ENCODE peak calls at places on chromosomes 5 and 9, in six cellular contexts. X is CD8-positive, alpha-beta T cell; N is tibial nerve; H is cardiac muscle cell; Y is prostate gland; Q is astrocyte of the spinal cord. L is an unnamed sample.

GRCh38 chr9:21326526-21327139 is 8.6 kb downstream of the KLHL9 start:
- DNase-seq in X (no peak), N (no peak), H (peak; percentile 65), Y (no peak), Q (peak; percentile 51), L (peak; percentile 54)

GRCh38 chr5:167950126-167950721 is 341.2 kb upstream of the WWC1 start:
- DNase-seq in X (no peak), N (peak; percentile 55), H (no peak), Y (no peak), Q (peak; percentile 60), L (peak; percentile 55)

GRCh38 chr9:100196215-100196614 is 97.2 kb downstream of the INVS start:
- DNase-seq in X (no peak), N (no peak), H (no peak), Y (no peak), Q (no peak), L (no peak)

GRCh38 chr9:20640331-20641187 is 18.3 kb upstream of the MLLT3 start:
- DNase-seq in X (peak; percentile 83), N (peak; percentile 24), H (peak; percentile 48), Y (peak; percentile 37), Q (peak; percentile 68), L (peak; percentile 89)

GRCh38 chr5:122184676-122185255 is 55.4 kb downstream of the ZNF474 start:
- DNase-seq in X (no peak), N (no peak), H (no peak), Y (no peak), Q (no peak), L (no peak)

GRCh38 chr9:118459832-118460425 is 755.7 kb downstream of the TLR4 start:
- DNase-seq in X (no peak), N (no peak), H (no peak), Y (no peak), Q (peak; percentile 3), L (no peak)

GRCh38 chr9:74742792-74743389 is 144.8 kb downstream of the TRPM6 start:
- DNase-seq in X (no peak), N (peak; percentile 19), H (peak; percentile 54), Y (no peak), Q (peak; percentile 54), L (peak; percentile 41)

GRCh38 chr9:106864533-106865143 is 1.7 kb downstream of the ZNF462 start:
- DNase-seq in X (no peak), N (peak; percentile 19), H (no peak), Y (no peak), Q (peak; percentile 57), L (peak; percentile 67)

GRCh38 chr9:115850548-115851304 is 302.9 kb upstream of the PAPPA start:
- DNase-seq in X (no peak), N (no peak), H (no peak), Y (no peak), Q (peak; percentile 51), L (peak; percentile 78)

GRCh38 chr5:172583931-172584511 is 57.0 kb upstream of the NEURL1B start:
- DNase-seq in X (no peak), N (no peak), H (no peak), Y (no peak), Q (no peak), L (no peak)

GRCh38 chr5:95808013-95808685 is 14.4 kb downstream of the GLRX start:
- DNase-seq in X (no peak), N (no peak), H (no peak), Y (no peak), Q (no peak), L (no peak)
- H3K4me3 ChIP-seq in X (peak overlapping the region; percentile 9), N (no peak overlapping the region), H (no peak overlapping the region), Y (no peak overlapping the region), Q (no peak overlapping the region), L (no peak overlapping the region)

GRCh38 chr5:56515011-56515410 is 281.9 kb upstream of the ANKRD55 start:
- DNase-seq in X (no peak), N (no peak), H (no peak), Y (no peak), Q (no peak), L (no peak)

GRCh38 chr5:56514246-56514645 is 281.1 kb upstream of the ANKRD55 start:
- DNase-seq in X (no peak), N (no peak), H (peak; percentile 35), Y (no peak), Q (no peak), L (no peak)

GRCh38 chr5:56511442-56511841 is 278.3 kb upstream of the ANKRD55 start:
- DNase-seq in X (no peak), N (no peak), H (no peak), Y (no peak), Q (no peak), L (no peak)

GRCh38 chr5:56512314-56512996 is 279.3 kb upstream of the ANKRD55 start:
- DNase-seq in X (no peak), N (no peak), H (no peak), Y (no peak), Q (no peak), L (no peak)

GRCh38 chr5:56513141-56513540 is 280.0 kb upstream of the ANKRD55 start:
- DNase-seq in X (no peak), N (no peak), H (no peak), Y (no peak), Q (no peak), L (peak; percentile 52)
- TF ChIP-seq CTCF in X (no peak), N (no peak), H (no peak), Y (no peak), Q (no peak), L (no peak)

GRCh38 chr9:129608561-129609481 is 12.1 kb downstream of the C9orf50 start:
- DNase-seq in X (no peak), N (no peak), H (no peak), Y (no peak), Q (no peak), L (no peak)
- H3K4me3 ChIP-seq in X (no peak overlapping the region), N (no peak overlapping the region), H (no peak overlapping the region), Y (no peak overlapping the region), Q (no peak overlapping the region), L (no peak overlapping the region)

GRCh38 chr5:68287976-68288755 is 72.6 kb downstream of the PIK3R1 start:
- DNase-seq in X (peak; percentile 56), N (no peak), H (peak; percentile 91), Y (peak; percentile 70), Q (peak; percentile 67), L (peak; percentile 60)
- TF ChIP-seq CTCF in X (no peak), N (no peak), H (no peak), Y (no peak), Q (no peak), L (no peak)

GRCh38 chr5:158079097-158079496 is 220.2 kb upstream of the CLINT1 start:
- DNase-seq in X (no peak), N (no peak), H (no peak), Y (no peak), Q (no peak), L (no peak)

GRCh38 chr5:158080112-158080511 is 221.2 kb upstream of the CLINT1 start:
- DNase-seq in X (no peak), N (no peak), H (no peak), Y (no peak), Q (no peak), L (no peak)

GRCh38 chr5:158074597-158074991 is 215.6 kb upstream of the CLINT1 start:
- DNase-seq in X (no peak), N (no peak), H (no peak), Y (no peak), Q (no peak), L (no peak)

GRCh38 chr5:158070855-158071254 is 211.9 kb upstream of the CLINT1 start:
- DNase-seq in X (no peak), N (no peak), H (no peak), Y (no peak), Q (no peak), L (no peak)

GRCh38 chr5:158074992-158075769 is 216.2 kb upstream of the CLINT1 start:
- DNase-seq in X (peak; percentile 40), N (peak; percentile 71), H (peak; percentile 59), Y (peak; percentile 16), Q (peak; percentile 79), L (peak; percentile 61)
- H3K4me3 ChIP-seq in X (no peak overlapping the region), N (peak overlapping the region; percentile 16), H (no peak overlapping the region), Y (no peak overlapping the region), Q (peak overlapping the region; percentile 23), L (no peak overlapping the region)

DNA sequence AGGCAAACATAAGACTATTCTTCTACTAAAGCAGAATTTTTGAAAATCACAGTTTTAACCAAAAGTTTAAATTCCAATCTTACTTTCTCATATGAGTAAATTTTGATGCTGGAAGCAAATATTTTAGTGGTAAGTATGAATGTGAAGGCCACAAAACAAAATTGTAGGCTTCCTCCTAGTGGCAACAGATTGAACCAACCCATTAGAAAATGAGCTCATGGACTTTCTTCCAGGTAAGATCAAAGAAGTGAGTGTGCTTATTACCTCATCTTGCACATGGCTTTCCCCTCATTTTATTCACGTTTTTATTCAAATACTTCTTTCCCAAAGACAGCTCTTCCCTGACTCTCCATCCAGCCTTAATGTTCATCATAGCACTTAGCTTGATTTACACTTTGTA is 16.5 kb upstream of the RLN2 start:
- DNase-seq in X (no peak), N (no peak), H (no peak), Y (no peak), Q (no peak), L (peak; percentile 13)
- TF ChIP-seq CTCF in X (no peak), N (no peak), H (peak; percentile 6), Y (no peak), Q (peak; percentile 12), L (peak; percentile 20)

GRCh38 chr5:93577807-93578178 is 3.2 kb downstream of the NR2F1-AS1 start:
- DNase-seq in X (no peak), N (no peak), H (no peak), Y (no peak), Q (no peak), L (no peak)

GRCh38 chr5:93576994-93577575 is 3.9 kb downstream of the NR2F1-AS1 start:
- DNase-seq in X (no peak), N (no peak), H (no peak), Y (no peak), Q (no peak), L (no peak)

GRCh38 chr5:93579561-93580386 is 1.2 kb downstream of the NR2F1-AS1 start:
- DNase-seq in X (no peak), N (no peak), H (no peak), Y (no peak), Q (peak; percentile 70), L (peak; percentile 34)

GRCh38 chr5:93578813-93579560 is 2.0 kb downstream of the NR2F1-AS1 start:
- DNase-seq in X (no peak), N (peak; percentile 81), H (no peak), Y (no peak), Q (peak; percentile 84), L (no peak)

GRCh38 chr5:93578179-93578812 is 2.7 kb downstream of the NR2F1-AS1 start:
- DNase-seq in X (no peak), N (no peak), H (no peak), Y (no peak), Q (peak; percentile 78), L (peak; percentile 25)
- H3K4me3 ChIP-seq in X (no peak overlapping the region), N (peak overlapping the region; percentile 94), H (no peak overlapping the region), Y (no peak overlapping the region), Q (peak overlapping the region; percentile 76), L (no peak overlapping the region)

GRCh38 chr9:121917375-121918335 is 175.5 kb downstream of the TTLL11 start:
- DNase-seq in X (no peak), N (no peak), H (no peak), Y (no peak), Q (no peak), L (no peak)
- TF ChIP-seq CTCF in X (no peak), N (no peak), H (no peak), Y (no peak), Q (no peak), L (no peak)